ENCODE peak calls at places on chromosome 7, in ten cellular contexts. R is substantia nigra; Z is CD8-positive, alpha-beta memory T cell; C is cardiac muscle cell; X is left lung; G is astrocyte; E is H9; N is OCI-LY7; Q is testis; W is small intestine. D is an unnamed sample.

GRCh38 chr7:107164092-107164491 is 4.7 kb upstream of the HBP1 start:
- DNase-seq in R (no peak), Z (no peak), C (no peak), X (no peak), G (no peak), E (no peak), N (no peak), Q (no peak), W (no peak), D (no peak)

GRCh38 chr7:157541295-157541608 is 204.4 kb downstream of the DNAJB6 start:
- DNase-seq in R (no peak), Z (no peak), C (no peak), X (peak), G (no peak), E (no peak), N (no peak), Q (no peak), W (no peak), D (no peak)

GRCh38 chr7:67854784-67855183 is 858.2 kb downstream of the TYW1 start:
- DNase-seq in R (no peak), Z (no peak), C (no peak), X (no peak), G (no peak), E (no peak), N (no peak), Q (no peak), W (peak), D (no peak)

GRCh38 chr7:8184241-8184640 is 77.7 kb downstream of the ICA1 start:
- DNase-seq in R (no peak), Z (no peak), C (no peak), X (no peak), G (no peak), E (no peak), N (no peak), Q (no peak), W (no peak), D (no peak)

GRCh38 chr7:156604311-156604710 is 36.3 kb upstream of the RNF32 start:
- DNase-seq in R (no peak), Z (no peak), C (no peak), X (no peak), G (peak), E (peak), N (no peak), Q (no peak), W (no peak), D (no peak)

GRCh38 chr7:31335889-31336201 is 4.7 kb downstream of the NEUROD6 start:
- DNase-seq in R (no peak), Z (no peak), C (no peak), X (no peak), G (no peak), E (peak), N (no peak), Q (no peak), W (no peak), D (no peak)

GRCh38 chr7:128215739-128216138 is 25.3 kb upstream of the LEP start:
- DNase-seq in R (no peak), Z (no peak), C (peak), X (no peak), G (peak), E (no peak), N (no peak), Q (no peak), W (no peak), D (no peak)

GRCh38 chr7:155533120-155533826 is 13.1 kb downstream of the CNPY1 start:
- DNase-seq in R (no peak), Z (no peak), C (peak), X (no peak), G (no peak), E (no peak), N (no peak), Q (peak), W (no peak), D (no peak)

GRCh38 chr7:129522088-129522970 is 20.0 kb downstream of the SMKR1 start:
- DNase-seq in R (no peak), Z (no peak), C (peak), X (no peak), G (no peak), E (peak), N (no peak), Q (no peak), W (no peak), D (no peak)

GRCh38 chr7:103685646-103686418 is 239.8 kb upstream of the SLC26A5 start:
- DNase-seq in R (no peak), Z (no peak), C (no peak), X (no peak), G (no peak), E (no peak), N (no peak), Q (no peak), W (no peak), D (no peak)

GRCh38 chr7:157188091-157188665 is 49.5 kb downstream of the UBE3C start:
- DNase-seq in R (no peak), Z (no peak), C (no peak), X (no peak), G (no peak), E (no peak), N (no peak), Q (no peak), W (no peak), D (no peak)

GRCh38 chr7:1022801-1023465 is 21.4 kb upstream of the GPR146 start:
- DNase-seq in R (no peak), Z (no peak), C (no peak), X (no peak), G (no peak), E (no peak), N (peak), Q (no peak), W (no peak), D (no peak)

GRCh38 chr7:108308276-108308675 is 148.0 kb downstream of the NRCAM start:
- DNase-seq in R (no peak), Z (no peak), C (peak), X (no peak), G (no peak), E (no peak), N (no peak), Q (no peak), W (no peak), D (no peak)
- H3K27ac ChIP-seq in R (no peak), Z (no peak), C (no peak), X (no peak), G (peak), E (no peak), N (no peak), Q (no peak), W (no peak), D (no peak)

GRCh38 chr7:94375713-94376112 is 19.0 kb upstream of the COL1A2 start:
- DNase-seq in R (no peak), Z (no peak), C (peak), X (no peak), G (peak), E (no peak), N (no peak), Q (peak), W (no peak), D (peak)
- H3K27ac ChIP-seq in R (no peak), Z (no peak), C (peak), X (peak), G (peak), E (no peak), N (no peak), Q (peak), W (no peak), D (peak)

DNA sequence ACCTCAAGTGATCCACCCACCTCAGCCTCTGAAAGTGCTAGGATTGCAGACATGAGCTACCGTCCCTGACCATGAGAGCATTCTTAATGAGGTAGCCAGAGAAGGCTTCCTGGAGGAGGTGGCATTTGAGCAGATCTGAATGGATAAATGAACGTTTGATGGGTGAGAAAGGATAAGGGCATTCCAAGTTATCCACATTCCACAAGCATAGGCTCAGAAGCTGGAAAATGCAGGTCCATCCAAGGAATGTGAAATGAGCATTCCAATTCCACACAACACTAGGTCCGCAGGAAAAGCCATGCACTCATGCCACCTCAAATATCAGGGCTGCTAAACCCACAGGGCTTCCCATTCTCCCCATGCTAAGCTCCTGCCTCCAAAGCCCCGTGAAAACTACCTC is 17.0 kb downstream of the TMEM130 start:
- DNase-seq in R (no peak), Z (no peak), C (peak), X (no peak), G (peak), E (no peak), N (no peak), Q (no peak), W (no peak), D (no peak)
- H3K27ac ChIP-seq in R (no peak), Z (no peak), C (no peak), X (no peak), G (peak), E (no peak), N (no peak), Q (no peak), W (no peak), D (no peak)

GRCh38 chr7:30134523-30135270 is at the start of gene MTURN:
- DNase-seq in R (peak), Z (peak), C (peak), X (peak), G (peak), E (peak), N (peak), Q (peak), W (peak), D (peak)

GRCh38 chr7:30135551-30136271 is 925 bp downstream of the MTURN start:
- DNase-seq in R (peak), Z (peak), C (peak), X (peak), G (peak), E (no peak), N (peak), Q (peak), W (peak), D (peak)

GRCh38 chr7:30136743-30137485 is 2.1 kb downstream of the MTURN start:
- DNase-seq in R (no peak), Z (no peak), C (no peak), X (no peak), G (no peak), E (no peak), N (no peak), Q (no peak), W (no peak), D (no peak)

GRCh38 chr7:30135271-30135550 is 425 bp downstream of the MTURN start:
- DNase-seq in R (no peak), Z (peak), C (no peak), X (no peak), G (no peak), E (no peak), N (no peak), Q (no peak), W (no peak), D (no peak)

GRCh38 chr7:30136339-30136738 is 1.6 kb downstream of the MTURN start:
- DNase-seq in R (no peak), Z (no peak), C (no peak), X (peak), G (no peak), E (no peak), N (no peak), Q (no peak), W (no peak), D (no peak)
- H3K27ac ChIP-seq in R (peak), Z (no peak), C (no peak), X (peak), G (no peak), E (no peak), N (no peak), Q (peak), W (no peak), D (peak)

DNA sequence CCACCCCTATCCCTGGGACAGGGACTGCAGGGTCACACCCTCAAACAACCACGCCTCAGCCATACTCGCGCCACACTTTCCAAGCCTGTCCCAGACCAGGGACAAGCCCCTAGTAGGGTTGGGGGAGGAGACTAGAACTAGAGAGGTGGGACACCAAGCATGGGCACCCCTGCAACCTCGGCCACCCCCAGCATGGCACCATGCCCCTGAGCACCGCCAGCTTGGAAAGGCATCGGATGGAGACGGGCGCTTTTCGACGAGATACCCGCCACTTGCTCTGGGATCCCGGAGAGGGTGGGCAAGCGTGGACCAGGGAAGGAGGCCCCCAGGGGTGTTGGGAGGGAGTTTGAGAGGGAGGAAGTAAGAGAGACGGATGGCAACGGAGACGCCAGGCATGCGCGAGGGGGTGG is 13.1 kb upstream of the KMT2E start:
- DNase-seq in R (no peak), Z (no peak), C (no peak), X (no peak), G (no peak), E (no peak), N (no peak), Q (no peak), W (no peak), D (no peak)
- H3K27ac ChIP-seq in R (no peak), Z (no peak), C (peak), X (no peak), G (no peak), E (no peak), N (no peak), Q (no peak), W (no peak), D (peak)

GRCh38 chr7:120864146-120864920 is 6.4 kb upstream of the TSPAN12 start:
- DNase-seq in R (no peak), Z (no peak), C (no peak), X (no peak), G (no peak), E (no peak), N (no peak), Q (no peak), W (no peak), D (no peak)
- H3K27ac ChIP-seq in R (no peak), Z (no peak), C (no peak), X (no peak), G (no peak), E (no peak), N (no peak), Q (no peak), W (no peak), D (no peak)

DNA sequence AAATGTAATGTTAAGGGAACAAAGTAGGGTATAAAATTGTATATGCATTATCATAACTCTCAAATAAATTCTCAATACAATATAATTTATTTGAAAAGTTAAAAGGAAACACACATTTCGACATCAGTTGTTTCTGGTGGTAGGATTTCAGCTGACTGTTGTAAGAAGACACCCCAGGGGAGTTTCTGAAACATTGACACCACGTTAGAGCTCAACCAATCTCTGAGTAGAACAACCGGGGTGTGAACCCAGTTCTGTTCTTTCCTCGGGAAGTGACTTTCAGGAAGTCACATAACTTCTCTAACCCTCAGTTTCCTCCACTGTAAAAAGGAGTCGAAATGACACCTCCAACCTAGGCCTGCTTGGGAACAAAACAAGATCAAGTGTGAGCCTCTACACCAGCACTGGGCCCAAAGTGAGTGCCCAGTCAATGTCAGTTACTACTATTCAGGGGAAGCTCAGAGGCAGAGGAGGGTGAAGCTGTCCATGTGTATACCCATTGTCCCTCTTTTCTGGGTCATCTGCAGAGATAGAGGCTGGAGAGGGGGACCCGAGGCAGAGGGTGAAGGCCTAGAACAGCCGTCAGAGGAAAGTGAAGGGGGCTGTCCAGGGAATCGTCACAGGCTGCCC is 67.1 kb downstream of the AOAH start:
- DNase-seq in R (no peak), Z (no peak), C (no peak), X (no peak), G (no peak), E (no peak), N (no peak), Q (no peak), W (no peak), D (no peak)
- H3K27ac ChIP-seq in R (no peak), Z (no peak), C (no peak), X (no peak), G (no peak), E (no peak), N (no peak), Q (no peak), W (no peak), D (no peak)

DNA sequence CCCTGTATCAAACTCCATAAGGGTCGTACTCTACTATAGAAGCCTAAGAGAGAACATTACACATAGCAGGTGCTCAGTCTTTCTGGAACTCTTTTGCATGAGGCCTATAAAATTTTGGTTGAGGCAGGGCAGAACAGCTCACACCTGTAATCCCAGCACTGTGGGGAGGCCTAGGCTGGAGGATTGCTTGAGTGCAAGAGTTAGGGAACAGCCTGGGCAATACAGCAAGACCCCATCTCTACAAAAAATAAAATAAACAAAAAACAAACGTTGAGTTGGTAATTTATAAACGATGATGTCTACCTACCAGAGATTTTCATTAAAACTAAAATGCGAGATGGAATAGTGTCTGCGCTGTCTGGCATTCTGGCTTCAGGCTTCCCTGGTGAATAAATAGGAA is 876 bp downstream of the PON2 start:
- DNase-seq in R (no peak), Z (no peak), C (no peak), X (no peak), G (no peak), E (no peak), N (no peak), Q (no peak), W (no peak), D (no peak)
- H3K27ac ChIP-seq in R (peak), Z (no peak), C (peak), X (peak), G (peak), E (no peak), N (no peak), Q (peak), W (no peak), D (peak)